ENCODE peak calls at places on chromosomes 7 and 10, in seven cellular contexts. L is AG09309, H is upper lobe of right lung, P is tibial artery, T is HFF-Myc, O is endodermal cell, R is pancreas. Z is an unnamed sample.

GRCh38 chr7:125126376-125126775 is 196.8 kb upstream of the POT1 start:
- DNase-seq in L (no peak), H (no peak), P (no peak), T (no peak), O (no peak), R (no peak), Z (no peak)

GRCh38 chr7:109246330-109247077 is 676.8 kb downstream of the DNAJB9 start:
- DNase-seq in L (peak; percentile 2), H (no peak), P (no peak), T (peak; percentile 78), O (no peak), R (no peak), Z (no peak)

GRCh38 chr7:159127691-159128642 is 16.7 kb downstream of the VIPR2 start:
- DNase-seq in L (no peak), H (no peak), P (no peak), T (no peak), O (peak; percentile 34), R (no peak), Z (no peak)

GRCh38 chr7:54946271-54946670 is 72.5 kb upstream of the EGFR start:
- DNase-seq in L (no peak), H (no peak), P (no peak), T (no peak), O (no peak), R (no peak), Z (no peak)

GRCh38 chr7:15720849-15721471 is 34.5 kb upstream of the MEOX2 start:
- DNase-seq in L (peak; percentile 20), H (no peak), P (peak; percentile 58), T (peak; percentile 39), O (peak; percentile 68), R (no peak), Z (no peak)

GRCh38 chr7:92785923-92786322 is 50.5 kb downstream of the CDK6 start:
- DNase-seq in L (no peak), H (no peak), P (no peak), T (no peak), O (no peak), R (no peak), Z (no peak)

GRCh38 chr10:47372726-47373125 is 11.4 kb downstream of the ZNF488 start:
- DNase-seq in L (no peak), H (no peak), P (peak; percentile 20), T (no peak), O (peak; percentile 31), R (peak; percentile 31), Z (no peak)

GRCh38 chr10:20372748-20373147 is 524.4 kb downstream of the NEBL start:
- DNase-seq in L (no peak), H (no peak), P (no peak), T (no peak), O (no peak), R (no peak), Z (no peak)

GRCh38 chr7:35037211-35037525 is at the start of gene DPY19L1:
- DNase-seq in L (no peak), H (no peak), P (no peak), T (no peak), O (no peak), R (no peak), Z (no peak)

GRCh38 chr7:35038340-35038738 is 1.1 kb upstream of the DPY19L1 start:
- DNase-seq in L (no peak), H (no peak), P (no peak), T (no peak), O (no peak), R (no peak), Z (no peak)

GRCh38 chr7:35037526-35038339 is 448 bp upstream of the DPY19L1 start:
- DNase-seq in L (peak; percentile 68), H (peak; percentile 98), P (peak; percentile 93), T (peak; percentile 45), O (peak; percentile 96), R (peak; percentile 96), Z (peak; percentile 98)

GRCh38 chr7:35036361-35037171 is 719 bp downstream of the DPY19L1 start:
- DNase-seq in L (no peak), H (peak; percentile 84), P (peak; percentile 51), T (no peak), O (peak; percentile 83), R (peak; percentile 82), Z (peak; percentile 65)

DNA sequence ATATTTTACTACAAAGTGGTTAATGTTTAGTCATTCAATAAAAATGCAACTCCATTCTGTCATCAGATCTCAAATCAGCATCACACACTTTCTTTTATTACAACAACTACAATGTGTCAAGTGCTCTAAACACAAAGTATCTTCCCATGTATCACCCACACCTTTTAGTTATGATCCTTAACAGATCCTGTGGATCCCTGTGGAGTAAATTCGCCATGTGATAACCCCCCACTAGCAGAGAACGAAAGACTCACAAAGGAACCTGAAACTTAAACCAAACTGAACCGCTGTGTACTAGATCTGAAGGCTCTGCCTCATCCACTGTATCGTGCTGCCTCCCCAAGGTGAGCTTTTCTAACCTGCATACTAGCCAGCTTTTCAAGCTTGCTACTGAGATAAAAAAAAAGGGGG is 1.8 kb downstream of the DPY19L1 start:
- DNase-seq in L (no peak), H (no peak), P (no peak), T (no peak), O (peak; percentile 76), R (no peak), Z (no peak)
- TF ChIP-seq CTCF in L (peak; percentile 2), H (no peak), P (no peak), T (no peak), O (peak; percentile 31), R (no peak), Z (no peak)

GRCh38 chr10:79054203-79055099 is 14.3 kb upstream of the ZMIZ1 start:
- DNase-seq in L (no peak), H (peak; percentile 67), P (peak; percentile 15), T (no peak), O (peak; percentile 41), R (peak; percentile 71), Z (no peak)

GRCh38 chr10:79053481-79054202 is 15.1 kb upstream of the ZMIZ1 start:
- DNase-seq in L (no peak), H (peak; percentile 33), P (peak; percentile 10), T (no peak), O (no peak), R (peak; percentile 31), Z (peak; percentile 10)

GRCh38 chr10:79055892-79056291 is 12.9 kb upstream of the ZMIZ1 start:
- DNase-seq in L (no peak), H (peak; percentile 40), P (peak; percentile 14), T (no peak), O (no peak), R (peak; percentile 32), Z (no peak)

GRCh38 chr10:79056361-79056735 is 12.4 kb upstream of the ZMIZ1 start:
- DNase-seq in L (no peak), H (peak; percentile 34), P (no peak), T (no peak), O (no peak), R (peak; percentile 33), Z (peak; percentile 25)

DNA sequence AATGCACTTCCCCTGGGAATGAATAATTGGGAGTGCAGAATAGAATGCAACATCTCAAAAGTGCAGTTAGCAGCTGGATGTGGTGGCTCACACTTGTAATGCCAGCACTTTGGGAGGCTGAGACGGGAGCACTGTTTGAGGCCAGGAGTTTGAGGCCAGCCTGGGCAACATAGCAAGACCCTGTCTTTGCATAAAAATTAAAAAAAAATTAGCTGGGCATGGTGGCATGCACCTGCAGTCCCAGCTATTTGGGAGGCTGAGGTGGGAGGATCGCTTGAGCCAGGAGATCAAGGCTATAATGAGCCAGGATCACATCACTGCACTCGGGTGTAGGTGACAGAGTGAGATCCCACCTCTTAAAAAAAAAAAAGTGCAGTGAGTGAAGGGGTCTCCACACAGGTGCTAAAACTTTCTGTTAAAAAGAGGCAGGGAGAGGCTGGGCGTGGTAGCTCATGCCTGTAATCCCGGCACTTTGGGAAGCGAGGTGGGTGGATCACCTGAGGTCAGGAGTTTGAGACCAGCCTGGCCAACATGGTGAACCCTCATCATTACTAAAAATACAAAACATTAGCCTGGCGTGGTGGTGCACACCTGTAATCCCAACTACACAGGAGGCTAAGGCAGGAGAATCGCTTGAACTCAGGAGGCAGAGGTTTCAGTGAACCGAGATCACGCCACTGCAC is 13.5 kb upstream of the ZMIZ1 start:
- DNase-seq in L (no peak), H (peak; percentile 26), P (no peak), T (no peak), O (peak; percentile 33), R (no peak), Z (no peak)
- TF ChIP-seq CTCF in L (no peak), H (no peak), P (no peak), T (no peak), O (no peak), R (no peak), Z (no peak)

DNA sequence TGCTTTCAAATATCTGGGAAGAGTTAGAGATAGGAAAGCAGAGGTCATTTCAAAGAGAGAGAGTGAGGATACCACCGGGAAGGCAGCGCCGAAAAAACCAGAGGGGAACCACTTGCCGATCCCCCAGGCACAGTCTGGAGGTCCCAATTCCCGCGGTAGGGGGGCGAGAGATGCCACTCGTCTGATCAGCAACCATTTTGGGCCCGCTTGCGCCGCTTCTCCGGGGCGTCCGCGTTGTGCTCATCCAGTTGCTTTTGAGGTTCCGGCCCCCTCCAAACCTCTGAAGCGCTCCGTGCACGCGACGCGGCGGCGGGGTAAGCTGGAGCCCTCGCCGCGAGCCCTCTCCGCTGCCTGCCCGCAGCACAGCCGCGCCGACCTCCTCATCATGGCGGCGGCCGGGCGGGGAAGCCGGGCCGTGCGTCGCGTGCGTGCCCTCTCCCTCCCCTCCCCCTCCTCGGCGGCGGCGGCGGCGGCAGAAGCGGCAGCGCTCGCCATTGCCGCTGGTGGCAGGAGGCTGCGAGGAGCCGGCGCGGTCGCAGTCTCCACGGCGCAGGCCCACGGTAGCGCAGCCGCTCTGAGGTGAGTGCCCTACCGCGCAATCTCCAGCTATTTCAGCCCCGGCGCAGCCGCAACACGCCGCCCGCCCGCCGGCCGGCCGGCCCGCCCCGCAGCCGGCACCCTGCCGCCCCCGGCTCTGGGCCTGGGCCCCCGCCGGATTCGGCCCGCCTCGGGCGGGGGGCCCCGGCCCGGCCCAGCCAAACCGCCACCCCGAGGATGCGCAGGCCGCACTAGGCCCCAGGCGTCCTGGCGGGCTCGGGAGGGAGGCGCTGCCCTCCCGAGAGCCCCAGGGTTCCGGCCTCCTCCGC is at the start of gene NRF1:
- DNase-seq in L (peak; percentile 64), H (peak; percentile 96), P (peak; percentile 81), T (peak; percentile 46), O (peak; percentile 94), R (peak; percentile 96), Z (peak; percentile 99)
- TF ChIP-seq CTCF in L (no peak), H (peak; percentile 35), P (peak; percentile 28), T (no peak), O (peak; percentile 26), R (no peak), Z (no peak)

GRCh38 chr10:127921075-127921750 is 14.3 kb downstream of the PTPRE start:
- DNase-seq in L (no peak), H (no peak), P (no peak), T (no peak), O (peak; percentile 29), R (no peak), Z (no peak)

GRCh38 chr10:127920319-127921074 is 13.6 kb downstream of the PTPRE start:
- DNase-seq in L (no peak), H (no peak), P (no peak), T (no peak), O (no peak), R (no peak), Z (no peak)

GRCh38 chr10:127921751-127922140 is 14.8 kb downstream of the PTPRE start:
- DNase-seq in L (no peak), H (no peak), P (no peak), T (no peak), O (no peak), R (no peak), Z (no peak)

GRCh38 chr10:127918570-127918969 is 11.7 kb downstream of the PTPRE start:
- DNase-seq in L (no peak), H (no peak), P (no peak), T (no peak), O (no peak), R (no peak), Z (peak; percentile 81)

DNA sequence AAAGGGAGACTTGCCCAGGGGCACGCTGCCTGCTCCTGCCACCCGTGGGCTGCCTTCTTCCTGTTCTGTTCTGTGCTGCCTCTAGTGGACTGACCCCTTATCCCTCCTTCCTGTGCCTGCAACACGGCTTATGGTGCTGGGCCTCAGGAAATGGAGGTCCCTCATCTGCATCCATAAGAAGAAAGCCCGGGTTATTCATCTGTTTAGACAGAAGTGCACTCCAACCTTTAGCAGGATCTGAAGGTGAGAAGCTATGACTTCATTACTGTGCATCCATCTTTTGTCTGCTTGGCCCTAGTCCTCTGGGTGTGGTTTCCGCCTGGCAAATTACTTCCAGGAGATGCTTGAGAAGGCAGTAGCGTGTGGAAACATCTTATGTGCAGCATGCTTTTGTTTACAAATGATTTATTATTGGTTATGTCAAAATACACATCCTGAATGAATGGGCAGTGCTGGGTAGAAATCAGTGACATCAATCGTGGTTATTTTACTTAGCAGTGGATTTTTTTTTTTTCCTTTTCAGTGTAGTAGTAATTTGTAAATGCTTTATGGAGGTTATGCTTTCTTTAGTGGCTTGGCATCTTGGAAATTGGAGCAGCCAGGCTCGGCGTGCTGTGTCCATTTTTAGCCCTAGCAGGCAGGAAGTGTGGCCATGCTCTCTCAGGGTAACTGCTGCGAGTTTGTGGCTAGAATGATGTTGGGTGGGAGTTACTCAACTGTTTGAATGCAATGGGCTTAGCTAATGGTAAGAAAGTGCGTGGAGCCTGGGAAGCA is 12.7 kb downstream of the PTPRE start:
- DNase-seq in L (peak; percentile 79), H (no peak), P (no peak), T (peak; percentile 63), O (peak; percentile 70), R (no peak), Z (no peak)
- TF ChIP-seq CTCF in L (peak; percentile 46), H (peak; percentile 21), P (no peak), T (peak; percentile 36), O (peak; percentile 68), R (no peak), Z (no peak)